ENCODE peak calls at places on chromosomes 6 and 20, in seven cellular contexts. One of them, this sample, is unnamed.
A peak's percentile ranks its signal among the peaks of the same experiment; 100 is the strongest.

GRCh38 chr6:81761197-81761596 is 8.7 kb upstream of the TENT5A start:
- DNase-seq in A673: peak; percentile 44
- DNase-seq in GM23338: no peak
- DNase-seq in iPS DF 6.9: no peak
- DNase-seq in cardiac muscle cell: no peak
- DNase-seq in adrenal gland: no peak
- DNase-seq in effector memory CD4-positive, alpha-beta T cell: no peak
- DNase-seq in this sample: no peak

GRCh38 chr20:64077094-64077493 is 2.2 kb downstream of the RGS19 start:
- DNase-seq in A673: no peak
- DNase-seq in GM23338: no peak
- DNase-seq in iPS DF 6.9: no peak
- DNase-seq in cardiac muscle cell: no peak
- DNase-seq in adrenal gland: no peak
- DNase-seq in effector memory CD4-positive, alpha-beta T cell: no peak
- DNase-seq in this sample: no peak

GRCh38 chr6:30103630-30104179 is 9.2 kb downstream of the TRIM31 start:
- DNase-seq in A673: no peak
- DNase-seq in GM23338: peak; percentile 15
- DNase-seq in iPS DF 6.9: no peak
- DNase-seq in cardiac muscle cell: no peak
- DNase-seq in adrenal gland: no peak
- DNase-seq in effector memory CD4-positive, alpha-beta T cell: no peak
- DNase-seq in this sample: no peak

GRCh38 chr20:56447227-56447626 is 21.2 kb upstream of the RTF2 start:
- DNase-seq in A673: no peak
- DNase-seq in GM23338: peak; percentile 44
- DNase-seq in iPS DF 6.9: no peak
- DNase-seq in cardiac muscle cell: no peak
- DNase-seq in adrenal gland: no peak
- DNase-seq in effector memory CD4-positive, alpha-beta T cell: no peak
- DNase-seq in this sample: no peak

GRCh38 chr20:58647162-58647813 is 3.8 kb upstream of the STX16 start:
- DNase-seq in A673: no peak
- DNase-seq in GM23338: no peak
- DNase-seq in iPS DF 6.9: no peak
- DNase-seq in cardiac muscle cell: no peak
- DNase-seq in adrenal gland: peak; percentile 20
- DNase-seq in effector memory CD4-positive, alpha-beta T cell: no peak
- DNase-seq in this sample: no peak

GRCh38 chr20:33518071-33518470 is 28.2 kb downstream of the CBFA2T2 start:
- DNase-seq in A673: peak; percentile 74
- DNase-seq in GM23338: no peak
- DNase-seq in iPS DF 6.9: no peak
- DNase-seq in cardiac muscle cell: no peak
- DNase-seq in adrenal gland: peak; percentile 26
- DNase-seq in effector memory CD4-positive, alpha-beta T cell: no peak
- DNase-seq in this sample: no peak

GRCh38 chr6:39901116-39901655 is 33.1 kb downstream of the MOCS1 start:
- DNase-seq in A673: no peak
- DNase-seq in GM23338: no peak
- DNase-seq in iPS DF 6.9: no peak
- DNase-seq in cardiac muscle cell: no peak
- DNase-seq in adrenal gland: no peak
- DNase-seq in effector memory CD4-positive, alpha-beta T cell: no peak
- DNase-seq in this sample: no peak

GRCh38 chr6:119129148-119129967 is 50.9 kb upstream of the FAM184A start:
- DNase-seq in A673: peak; percentile 77
- DNase-seq in GM23338: peak; percentile 87
- DNase-seq in iPS DF 6.9: peak; percentile 39
- DNase-seq in cardiac muscle cell: peak; percentile 74
- DNase-seq in adrenal gland: no peak
- DNase-seq in effector memory CD4-positive, alpha-beta T cell: no peak
- DNase-seq in this sample: no peak

GRCh38 chr6:137264308-137265075 is 45.3 kb upstream of the IFNGR1 start:
- DNase-seq in A673: peak; percentile 23
- DNase-seq in GM23338: no peak
- DNase-seq in iPS DF 6.9: no peak
- DNase-seq in cardiac muscle cell: no peak
- DNase-seq in adrenal gland: peak; percentile 31
- DNase-seq in effector memory CD4-positive, alpha-beta T cell: no peak
- DNase-seq in this sample: no peak

GRCh38 chr6:74574794-74575193 is 631.1 kb downstream of the COL12A1 start:
- DNase-seq in A673: peak; percentile 65
- DNase-seq in GM23338: peak; percentile 75
- DNase-seq in iPS DF 6.9: peak; percentile 22
- DNase-seq in cardiac muscle cell: peak; percentile 25
- DNase-seq in adrenal gland: no peak
- DNase-seq in effector memory CD4-positive, alpha-beta T cell: no peak
- DNase-seq in this sample: no peak

GRCh38 chr6:111784423-111784822 is 88.8 kb downstream of the FYN start:
- DNase-seq in A673: peak; percentile 28
- DNase-seq in GM23338: no peak
- DNase-seq in iPS DF 6.9: no peak
- DNase-seq in cardiac muscle cell: no peak
- DNase-seq in adrenal gland: no peak
- DNase-seq in effector memory CD4-positive, alpha-beta T cell: no peak
- DNase-seq in this sample: no peak

GRCh38 chr20:46994341-46994740 is 99.7 kb downstream of the EYA2 start:
- DNase-seq in A673: no peak
- DNase-seq in GM23338: no peak
- DNase-seq in iPS DF 6.9: no peak
- DNase-seq in cardiac muscle cell: no peak
- DNase-seq in adrenal gland: no peak
- DNase-seq in effector memory CD4-positive, alpha-beta T cell: no peak
- DNase-seq in this sample: no peak

GRCh38 chr20:2051920-2052319 is 49.7 kb upstream of the STK35 start:
- DNase-seq in A673: no peak
- DNase-seq in GM23338: peak; percentile 28
- DNase-seq in iPS DF 6.9: no peak
- DNase-seq in cardiac muscle cell: no peak
- DNase-seq in adrenal gland: no peak
- DNase-seq in effector memory CD4-positive, alpha-beta T cell: no peak
- DNase-seq in this sample: no peak

GRCh38 chr20:12815369-12815768 is 193.4 kb upstream of the SPTLC3 start:
- DNase-seq in A673: no peak
- DNase-seq in GM23338: no peak
- DNase-seq in iPS DF 6.9: no peak
- DNase-seq in cardiac muscle cell: no peak
- DNase-seq in adrenal gland: no peak
- DNase-seq in effector memory CD4-positive, alpha-beta T cell: no peak
- DNase-seq in this sample: no peak

GRCh38 chr20:50012282-50013263 is 29.8 kb downstream of the SNAI1 start:
- DNase-seq in A673: no peak
- DNase-seq in GM23338: peak; percentile 31
- DNase-seq in iPS DF 6.9: no peak
- DNase-seq in cardiac muscle cell: peak; percentile 29
- DNase-seq in adrenal gland: no peak
- DNase-seq in effector memory CD4-positive, alpha-beta T cell: no peak
- DNase-seq in this sample: no peak

GRCh38 chr20:33609504-33609903 is 52.6 kb upstream of the C20orf144 start:
- DNase-seq in A673: no peak
- DNase-seq in GM23338: no peak
- DNase-seq in iPS DF 6.9: no peak
- DNase-seq in cardiac muscle cell: no peak
- DNase-seq in adrenal gland: no peak
- DNase-seq in effector memory CD4-positive, alpha-beta T cell: no peak
- DNase-seq in this sample: no peak

GRCh38 chr20:34562643-34563042 is 4.1 kb downstream of the MAP1LC3A start:
- DNase-seq in A673: no peak
- DNase-seq in GM23338: peak; percentile 69
- DNase-seq in iPS DF 6.9: no peak
- DNase-seq in cardiac muscle cell: no peak
- DNase-seq in adrenal gland: no peak
- DNase-seq in effector memory CD4-positive, alpha-beta T cell: no peak
- DNase-seq in this sample: no peak

GRCh38 chr20:21981179-21981578 is 275.7 kb downstream of the PAX1 start:
- DNase-seq in A673: no peak
- DNase-seq in GM23338: no peak
- DNase-seq in iPS DF 6.9: no peak
- DNase-seq in cardiac muscle cell: no peak
- DNase-seq in adrenal gland: no peak
- DNase-seq in effector memory CD4-positive, alpha-beta T cell: no peak
- DNase-seq in this sample: no peak

GRCh38 chr6:116580198-116580597 is 8.9 kb downstream of the RWDD1 start:
- DNase-seq in A673: no peak
- DNase-seq in GM23338: no peak
- DNase-seq in iPS DF 6.9: no peak
- DNase-seq in cardiac muscle cell: no peak
- DNase-seq in adrenal gland: no peak
- DNase-seq in effector memory CD4-positive, alpha-beta T cell: no peak
- DNase-seq in this sample: no peak

GRCh38 chr6:152552616-152553209 is 84.4 kb downstream of the SYNE1 start:
- DNase-seq in A673: peak; percentile 80
- DNase-seq in GM23338: peak; percentile 88
- DNase-seq in iPS DF 6.9: peak; percentile 54
- DNase-seq in cardiac muscle cell: peak; percentile 80
- DNase-seq in adrenal gland: peak; percentile 68
- DNase-seq in effector memory CD4-positive, alpha-beta T cell: no peak
- DNase-seq in this sample: peak; percentile 65

GRCh38 chr6:44498436-44498835 is 110.9 kb downstream of the CDC5L start:
- DNase-seq in A673: no peak
- DNase-seq in GM23338: no peak
- DNase-seq in iPS DF 6.9: no peak
- DNase-seq in cardiac muscle cell: no peak
- DNase-seq in adrenal gland: no peak
- DNase-seq in effector memory CD4-positive, alpha-beta T cell: no peak
- DNase-seq in this sample: no peak

GRCh38 chr6:47164877-47165276 is 122.7 kb upstream of the ADGRF1 start:
- DNase-seq in A673: no peak
- DNase-seq in GM23338: no peak
- DNase-seq in iPS DF 6.9: no peak
- DNase-seq in cardiac muscle cell: no peak
- DNase-seq in adrenal gland: no peak
- DNase-seq in effector memory CD4-positive, alpha-beta T cell: no peak
- DNase-seq in this sample: no peak

GRCh38 chr20:11766961-11767360 is 150.7 kb upstream of the BTBD3 start:
- DNase-seq in A673: no peak
- DNase-seq in GM23338: peak; percentile 74
- DNase-seq in iPS DF 6.9: no peak
- DNase-seq in cardiac muscle cell: no peak
- DNase-seq in adrenal gland: no peak
- DNase-seq in effector memory CD4-positive, alpha-beta T cell: no peak
- DNase-seq in this sample: no peak

GRCh38 chr6:124007915-124008688 is 204.4 kb downstream of the NKAIN2 start:
- DNase-seq in A673: no peak
- DNase-seq in GM23338: peak; percentile 17
- DNase-seq in iPS DF 6.9: no peak
- DNase-seq in cardiac muscle cell: no peak
- DNase-seq in adrenal gland: no peak
- DNase-seq in effector memory CD4-positive, alpha-beta T cell: no peak
- DNase-seq in this sample: no peak

GRCh38 chr6:136317023-136317649 is 27.5 kb upstream of the BCLAF1 start:
- DNase-seq in A673: peak; percentile 59
- DNase-seq in GM23338: peak; percentile 90
- DNase-seq in iPS DF 6.9: peak; percentile 58
- DNase-seq in cardiac muscle cell: peak; percentile 77
- DNase-seq in adrenal gland: peak; percentile 78
- DNase-seq in effector memory CD4-positive, alpha-beta T cell: peak; percentile 33
- DNase-seq in this sample: peak; percentile 50

GRCh38 chr20:20630551-20630950 is 81.9 kb downstream of the RALGAPA2 start:
- DNase-seq in A673: no peak
- DNase-seq in GM23338: no peak
- DNase-seq in iPS DF 6.9: no peak
- DNase-seq in cardiac muscle cell: no peak
- DNase-seq in adrenal gland: no peak
- DNase-seq in effector memory CD4-positive, alpha-beta T cell: no peak
- DNase-seq in this sample: no peak
- H3K27ac ChIP-seq in A673: no peak overlapping the region
- H3K27ac ChIP-seq in GM23338: no peak overlapping the region
- H3K27ac ChIP-seq in iPS DF 6.9: no peak overlapping the region
- H3K27ac ChIP-seq in cardiac muscle cell: no peak overlapping the region
- H3K27ac ChIP-seq in adrenal gland: no peak overlapping the region
- H3K27ac ChIP-seq in effector memory CD4-positive, alpha-beta T cell: no peak overlapping the region
- H3K27ac ChIP-seq in this sample: no peak overlapping the region

GRCh38 chr20:39016076-39016475 is 53.9 kb downstream of the DHX35 start:
- DNase-seq in A673: no peak
- DNase-seq in GM23338: no peak
- DNase-seq in iPS DF 6.9: no peak
- DNase-seq in cardiac muscle cell: no peak
- DNase-seq in adrenal gland: no peak
- DNase-seq in effector memory CD4-positive, alpha-beta T cell: no peak
- DNase-seq in this sample: no peak
- H3K27ac ChIP-seq in A673: no peak overlapping the region
- H3K27ac ChIP-seq in GM23338: no peak overlapping the region
- H3K27ac ChIP-seq in iPS DF 6.9: no peak overlapping the region
- H3K27ac ChIP-seq in cardiac muscle cell: no peak overlapping the region
- H3K27ac ChIP-seq in adrenal gland: no peak overlapping the region
- H3K27ac ChIP-seq in effector memory CD4-positive, alpha-beta T cell: no peak overlapping the region
- H3K27ac ChIP-seq in this sample: no peak overlapping the region

DNA sequence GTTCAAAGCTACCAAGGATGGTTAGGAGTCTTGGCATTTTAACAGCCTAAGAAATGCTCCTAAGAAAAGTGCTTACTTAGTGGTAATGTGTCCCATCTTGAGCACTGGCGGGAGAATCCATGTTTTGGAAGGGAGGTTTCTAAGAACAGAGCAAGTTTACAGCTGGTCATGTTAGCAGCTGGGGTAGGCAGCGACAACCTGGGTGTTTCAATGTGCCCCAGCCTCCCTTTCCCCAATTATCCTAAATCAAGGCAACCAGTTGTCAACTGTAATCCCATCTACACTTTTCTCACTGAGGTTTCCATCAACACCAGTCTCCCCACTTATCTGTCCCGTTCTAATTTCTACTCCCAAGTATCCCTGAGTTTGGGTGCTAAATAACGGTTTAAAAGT is 1.7 kb upstream of the JAG1 start:
- DNase-seq in A673: no peak
- DNase-seq in GM23338: no peak
- DNase-seq in iPS DF 6.9: no peak
- DNase-seq in cardiac muscle cell: no peak
- DNase-seq in adrenal gland: no peak
- DNase-seq in effector memory CD4-positive, alpha-beta T cell: no peak
- DNase-seq in this sample: no peak
- H3K27ac ChIP-seq in A673: no peak overlapping the region
- H3K27ac ChIP-seq in GM23338: no peak overlapping the region
- H3K27ac ChIP-seq in iPS DF 6.9: no peak overlapping the region
- H3K27ac ChIP-seq in cardiac muscle cell: peak overlapping the region; percentile 95
- H3K27ac ChIP-seq in adrenal gland: no peak overlapping the region
- H3K27ac ChIP-seq in effector memory CD4-positive, alpha-beta T cell: no peak overlapping the region
- H3K27ac ChIP-seq in this sample: no peak overlapping the region

GRCh38 chr6:56642366-56643261 is at the start of gene DST:
- DNase-seq in A673: peak; percentile 24
- DNase-seq in GM23338: no peak
- DNase-seq in iPS DF 6.9: no peak
- DNase-seq in cardiac muscle cell: no peak
- DNase-seq in adrenal gland: no peak
- DNase-seq in effector memory CD4-positive, alpha-beta T cell: no peak
- DNase-seq in this sample: no peak

GRCh38 chr6:56644366-56644765 is 1.7 kb upstream of the DST start:
- DNase-seq in A673: no peak
- DNase-seq in GM23338: no peak
- DNase-seq in iPS DF 6.9: no peak
- DNase-seq in cardiac muscle cell: no peak
- DNase-seq in adrenal gland: no peak
- DNase-seq in effector memory CD4-positive, alpha-beta T cell: no peak
- DNase-seq in this sample: no peak

GRCh38 chr6:56647172-56647762 is 4.6 kb upstream of the DST start:
- DNase-seq in A673: no peak
- DNase-seq in GM23338: no peak
- DNase-seq in iPS DF 6.9: no peak
- DNase-seq in cardiac muscle cell: no peak
- DNase-seq in adrenal gland: no peak
- DNase-seq in effector memory CD4-positive, alpha-beta T cell: no peak
- DNase-seq in this sample: no peak

GRCh38 chr6:56640374-56640773 is 2.3 kb downstream of the DST start:
- DNase-seq in A673: no peak
- DNase-seq in GM23338: no peak
- DNase-seq in iPS DF 6.9: no peak
- DNase-seq in cardiac muscle cell: no peak
- DNase-seq in adrenal gland: no peak
- DNase-seq in effector memory CD4-positive, alpha-beta T cell: no peak
- DNase-seq in this sample: no peak

GRCh38 chr6:56643379-56644089 is 845 bp upstream of the DST start:
- DNase-seq in A673: no peak
- DNase-seq in GM23338: no peak
- DNase-seq in iPS DF 6.9: no peak
- DNase-seq in cardiac muscle cell: no peak
- DNase-seq in adrenal gland: no peak
- DNase-seq in effector memory CD4-positive, alpha-beta T cell: no peak
- DNase-seq in this sample: no peak
- H3K27ac ChIP-seq in A673: no peak overlapping the region
- H3K27ac ChIP-seq in GM23338: no peak overlapping the region
- H3K27ac ChIP-seq in iPS DF 6.9: no peak overlapping the region
- H3K27ac ChIP-seq in cardiac muscle cell: no peak overlapping the region
- H3K27ac ChIP-seq in adrenal gland: no peak overlapping the region
- H3K27ac ChIP-seq in effector memory CD4-positive, alpha-beta T cell: no peak overlapping the region
- H3K27ac ChIP-seq in this sample: peak overlapping the region; percentile 45